ENCODE peak calls at places on chromosome 16, in four cellular contexts. One of them, this sample, is unnamed.

GRCh38 chr16:81817789-81818304 is 38.8 kb downstream of the PLCG2 start:
- DNase-seq in IMR-90: no peak
- DNase-seq in neuronal stem cell: no peak
- DNase-seq in SJSA1: no peak
- DNase-seq in this sample: no peak

GRCh38 chr16:50491516-50491915 is 56.7 kb upstream of the NKD1 start:
- DNase-seq in IMR-90: no peak
- DNase-seq in neuronal stem cell: no peak
- DNase-seq in SJSA1: no peak
- DNase-seq in this sample: no peak

GRCh38 chr16:19809121-19809635 is 75.5 kb downstream of the GPRC5B start:
- DNase-seq in IMR-90: peak; percentile 36
- DNase-seq in neuronal stem cell: no peak
- DNase-seq in SJSA1: peak; percentile 24
- DNase-seq in this sample: no peak

GRCh38 chr16:86575754-86576557 is 2.4 kb upstream of the FOXL1 start:
- DNase-seq in IMR-90: peak; percentile 97
- DNase-seq in neuronal stem cell: peak; percentile 89
- DNase-seq in SJSA1: no peak
- DNase-seq in this sample: peak; percentile 94

GRCh38 chr16:74726736-74727135 is 26.1 kb upstream of the MLKL start:
- DNase-seq in IMR-90: no peak
- DNase-seq in neuronal stem cell: no peak
- DNase-seq in SJSA1: no peak
- DNase-seq in this sample: peak; percentile 38

GRCh38 chr16:27795992-27796614 is 246.2 kb downstream of the KATNIP start:
- DNase-seq in IMR-90: peak; percentile 31
- DNase-seq in neuronal stem cell: peak; percentile 66
- DNase-seq in SJSA1: no peak
- DNase-seq in this sample: no peak

GRCh38 chr16:77310877-77311276 is 111.7 kb downstream of the SYCE1L start:
- DNase-seq in IMR-90: no peak
- DNase-seq in neuronal stem cell: no peak
- DNase-seq in SJSA1: no peak
- DNase-seq in this sample: no peak

GRCh38 chr16:23330161-23330560 is 28.1 kb downstream of the SCNN1B start:
- DNase-seq in IMR-90: no peak
- DNase-seq in neuronal stem cell: no peak
- DNase-seq in SJSA1: no peak
- DNase-seq in this sample: no peak

GRCh38 chr16:66695935-66696668 is 441 bp downstream of the CMTM4 start:
- DNase-seq in IMR-90: no peak
- DNase-seq in neuronal stem cell: peak; percentile 6
- DNase-seq in SJSA1: no peak
- DNase-seq in this sample: peak; percentile 52

GRCh38 chr16:24988593-24989338 is 26.4 kb downstream of the ARHGAP17 start:
- DNase-seq in IMR-90: peak; percentile 76
- DNase-seq in neuronal stem cell: no peak
- DNase-seq in SJSA1: no peak
- DNase-seq in this sample: peak; percentile 25

GRCh38 chr16:74034862-74035261 is 261.8 kb upstream of the PSMD7 start:
- DNase-seq in IMR-90: peak; percentile 11
- DNase-seq in neuronal stem cell: peak; percentile 36
- DNase-seq in SJSA1: no peak
- DNase-seq in this sample: peak; percentile 64

GRCh38 chr16:28264656-28265055 is 27.7 kb upstream of the SBK1 start:
- DNase-seq in IMR-90: peak; percentile 5
- DNase-seq in neuronal stem cell: no peak
- DNase-seq in SJSA1: no peak
- DNase-seq in this sample: peak; percentile 26

GRCh38 chr16:30394603-30395154 is 541 bp upstream of the ZNF48 start:
- DNase-seq in IMR-90: peak; percentile 50
- DNase-seq in neuronal stem cell: peak; percentile 68
- DNase-seq in SJSA1: no peak
- DNase-seq in this sample: no peak

GRCh38 chr16:82715833-82716232 is 89.1 kb downstream of the CDH13 start:
- DNase-seq in IMR-90: no peak
- DNase-seq in neuronal stem cell: no peak
- DNase-seq in SJSA1: no peak
- DNase-seq in this sample: no peak

GRCh38 chr16:81843243-81843582 is 64.1 kb downstream of the PLCG2 start:
- DNase-seq in IMR-90: no peak
- DNase-seq in neuronal stem cell: no peak
- DNase-seq in SJSA1: no peak
- DNase-seq in this sample: no peak

GRCh38 chr16:51337662-51338061 is 186.6 kb upstream of the SALL1 start:
- DNase-seq in IMR-90: no peak
- DNase-seq in neuronal stem cell: no peak
- DNase-seq in SJSA1: no peak
- DNase-seq in this sample: peak; percentile 16

DNA sequence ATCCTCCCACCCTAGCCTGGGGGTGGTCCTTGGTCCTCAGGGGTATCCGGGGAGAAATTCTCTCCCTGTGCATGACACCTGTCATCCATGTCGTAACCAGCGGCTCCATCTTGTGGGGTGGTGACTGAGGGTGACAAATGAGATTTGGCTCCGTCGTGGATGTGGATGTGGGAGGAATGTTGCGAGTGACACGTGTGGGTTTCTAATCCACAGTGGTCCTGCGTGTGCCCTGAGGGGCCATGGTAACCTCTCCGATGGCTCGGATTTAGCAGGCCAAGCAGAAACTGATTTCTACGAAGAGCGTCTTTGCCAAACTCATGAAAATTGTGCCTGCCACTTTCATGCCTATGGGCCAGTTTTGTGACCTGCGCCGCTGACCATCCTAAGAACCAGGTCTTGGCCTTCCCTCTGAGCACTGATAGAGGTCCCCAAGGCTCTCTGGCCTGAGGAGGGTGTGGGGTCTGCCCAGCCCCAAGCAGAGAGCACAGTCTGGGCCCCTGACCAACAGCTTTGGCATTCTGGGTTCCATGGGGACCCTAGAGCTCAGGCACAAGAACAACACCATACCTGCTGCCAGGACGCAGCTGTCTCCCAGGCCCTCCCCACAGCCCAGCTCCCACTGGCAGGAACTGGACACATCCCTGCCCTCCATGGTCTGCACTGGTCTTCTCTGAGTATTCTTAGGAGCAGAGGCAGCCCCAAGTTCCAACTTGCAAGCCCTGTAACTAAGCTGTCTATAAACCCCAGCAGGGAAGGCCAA is 79.0 kb downstream of the AMFR start:
- DNase-seq in IMR-90: no peak
- DNase-seq in neuronal stem cell: no peak
- DNase-seq in SJSA1: no peak
- DNase-seq in this sample: no peak
- H3K4me1 ChIP-seq in IMR-90: peaks cover 2% of the 10 kb centered on the region
- H3K4me1 ChIP-seq in neuronal stem cell: peaks cover 5% of the 10 kb centered on the region
- H3K4me1 ChIP-seq in SJSA1: peaks cover 8% of the 10 kb centered on the region
- H3K4me1 ChIP-seq in this sample: no peaks in the 10 kb centered on the region

GRCh38 chr16:1825864-1826690 is 548 bp downstream of the HAGH start:
- DNase-seq in IMR-90: peak; percentile 48
- DNase-seq in neuronal stem cell: no peak
- DNase-seq in SJSA1: no peak
- DNase-seq in this sample: no peak

GRCh38 chr16:1822801-1823200 is 3.8 kb downstream of the HAGH start:
- DNase-seq in IMR-90: no peak
- DNase-seq in neuronal stem cell: no peak
- DNase-seq in SJSA1: no peak
- DNase-seq in this sample: no peak

GRCh38 chr16:1823821-1824220 is 2.8 kb downstream of the HAGH start:
- DNase-seq in IMR-90: peak; percentile 59
- DNase-seq in neuronal stem cell: no peak
- DNase-seq in SJSA1: peak; percentile 70
- DNase-seq in this sample: no peak

GRCh38 chr16:1826691-1827573 is at the start of the genes FAHD1 and HAGH:
- DNase-seq in IMR-90: peak; percentile 94
- DNase-seq in neuronal stem cell: peak; percentile 95
- DNase-seq in SJSA1: peak; percentile 91
- DNase-seq in this sample: peak; percentile 93

GRCh38 chr16:1825381-1825863 is 1.2 kb downstream of the HAGH start:
- DNase-seq in IMR-90: no peak
- DNase-seq in neuronal stem cell: no peak
- DNase-seq in SJSA1: no peak
- DNase-seq in this sample: no peak
- H3K4me3 ChIP-seq in IMR-90: peak overlapping the region; percentile 73
- H3K4me3 ChIP-seq in neuronal stem cell: peak overlapping the region; percentile 97
- H3K4me3 ChIP-seq in SJSA1: peak overlapping the region; percentile 86
- H3K4me3 ChIP-seq in this sample: peak overlapping the region; percentile 29

GRCh38 chr16:69669577-69669976 is 56.8 kb downstream of the NQO1 start:
- DNase-seq in IMR-90: no peak
- DNase-seq in neuronal stem cell: no peak
- DNase-seq in SJSA1: no peak
- DNase-seq in this sample: no peak

GRCh38 chr16:69672315-69672997 is 53.9 kb downstream of the NQO1 start:
- DNase-seq in IMR-90: no peak
- DNase-seq in neuronal stem cell: no peak
- DNase-seq in SJSA1: no peak
- DNase-seq in this sample: no peak

DNA sequence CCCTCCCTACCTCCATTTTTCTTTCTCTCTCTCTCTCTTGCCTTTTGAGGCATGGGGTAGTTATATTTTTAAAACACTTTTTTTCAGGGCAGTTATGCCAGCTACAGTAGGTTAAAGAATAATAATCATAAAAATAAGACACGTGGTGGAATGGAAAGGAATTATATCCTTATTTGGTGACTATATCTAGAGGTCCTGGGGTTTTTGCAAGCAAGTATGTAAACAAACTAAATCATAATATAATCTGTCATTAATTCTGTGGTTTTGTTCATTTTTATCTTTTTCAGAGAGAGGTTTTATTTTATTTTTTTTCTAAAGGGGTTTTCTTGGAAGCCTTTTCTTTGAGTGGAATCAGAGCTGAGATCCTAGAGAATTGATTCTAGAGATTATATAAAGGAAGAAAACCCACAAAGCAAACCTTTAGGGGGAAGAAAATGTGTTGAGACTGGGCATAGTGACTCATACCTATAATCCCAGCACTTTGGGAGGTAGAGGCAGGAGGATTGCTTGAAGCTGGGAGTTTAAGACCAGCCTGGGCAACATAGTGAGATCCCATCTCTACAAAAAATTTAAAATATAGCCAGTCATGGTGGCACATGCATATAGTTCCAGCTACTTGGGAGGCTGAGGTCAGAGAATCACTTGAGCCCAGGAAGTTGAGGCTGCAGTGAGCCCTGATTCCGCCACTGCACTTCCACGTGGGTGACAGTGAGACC is 53.2 kb downstream of the NQO1 start:
- DNase-seq in IMR-90: peak; percentile 44
- DNase-seq in neuronal stem cell: no peak
- DNase-seq in SJSA1: no peak
- DNase-seq in this sample: no peak
- H3K27me3 ChIP-seq in IMR-90: no peaks in the 10 kb centered on the region
- H3K27me3 ChIP-seq in neuronal stem cell: no peaks in the 10 kb centered on the region
- H3K27me3 ChIP-seq in SJSA1: no peaks in the 10 kb centered on the region
- H3K27me3 ChIP-seq in this sample: no peaks in the 10 kb centered on the region

DNA sequence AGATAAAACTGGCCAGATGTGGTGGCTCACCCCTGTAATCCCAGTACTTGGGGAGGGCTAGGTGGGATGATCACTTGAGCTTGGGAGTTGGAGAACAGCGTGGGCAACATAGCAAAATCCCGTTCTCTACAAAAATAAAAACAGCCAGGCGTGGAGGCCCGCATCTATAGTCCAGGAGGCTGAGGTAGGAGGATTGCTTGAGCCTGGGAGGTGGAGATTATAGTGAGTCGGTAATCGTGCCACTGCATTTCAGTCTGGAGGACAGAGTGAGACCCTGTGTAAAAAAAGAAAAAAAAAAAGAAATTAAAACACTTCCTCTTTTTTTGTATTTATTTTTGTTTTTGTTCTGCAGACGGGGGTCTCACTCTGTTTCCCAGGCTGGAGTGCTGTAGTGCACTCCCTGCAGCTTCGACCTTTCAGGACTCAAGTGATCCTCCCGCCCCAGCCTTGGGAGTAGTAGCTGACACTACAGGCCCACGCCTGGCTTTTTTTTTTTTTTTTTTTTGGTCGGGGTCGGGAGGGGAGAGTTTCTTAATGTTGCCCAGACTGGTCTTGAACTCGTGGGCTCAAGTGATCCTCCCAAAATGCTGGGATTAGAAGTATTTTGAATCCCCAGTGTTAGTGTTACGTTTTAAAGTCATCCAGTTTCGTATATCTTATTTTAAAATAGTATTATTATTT is 1.5 kb downstream of the IST1 start:
- DNase-seq in IMR-90: no peak
- DNase-seq in neuronal stem cell: no peak
- DNase-seq in SJSA1: no peak
- DNase-seq in this sample: no peak
- H3K4me1 ChIP-seq in IMR-90: peaks cover 2% of the 10 kb centered on the region
- H3K4me1 ChIP-seq in neuronal stem cell: no peaks in the 10 kb centered on the region
- H3K4me1 ChIP-seq in SJSA1: peaks cover 4% of the 10 kb centered on the region
- H3K4me1 ChIP-seq in this sample: peaks cover 7% of the 10 kb centered on the region

GRCh38 chr16:56664506-56664905 is 3.4 kb downstream of the MT1G start:
- DNase-seq in IMR-90: no peak
- DNase-seq in neuronal stem cell: no peak
- DNase-seq in SJSA1: no peak
- DNase-seq in this sample: no peak

GRCh38 chr16:56670640-56670934 is 973 bp downstream of the MT1H start:
- DNase-seq in IMR-90: no peak
- DNase-seq in neuronal stem cell: no peak
- DNase-seq in SJSA1: no peak
- DNase-seq in this sample: no peak

GRCh38 chr16:56669840-56670639 is 426 bp downstream of the MT1H start:
- DNase-seq in IMR-90: no peak
- DNase-seq in neuronal stem cell: no peak
- DNase-seq in SJSA1: no peak
- DNase-seq in this sample: no peak

GRCh38 chr16:56669005-56669839 is at the start of gene MT1H:
- DNase-seq in IMR-90: no peak
- DNase-seq in neuronal stem cell: no peak
- DNase-seq in SJSA1: no peak
- DNase-seq in this sample: no peak

GRCh38 chr16:56667581-56668571 is at the start of gene MT1G:
- DNase-seq in IMR-90: no peak
- DNase-seq in neuronal stem cell: no peak
- DNase-seq in SJSA1: no peak
- DNase-seq in this sample: no peak
- H3K4me3 ChIP-seq in IMR-90: no peak within 1 kb of the TSS
- H3K4me3 ChIP-seq in neuronal stem cell: no peak within 1 kb of the TSS
- H3K4me3 ChIP-seq in SJSA1: no peak within 1 kb of the TSS
- H3K4me3 ChIP-seq in this sample: no peak within 1 kb of the TSS

GRCh38 chr16:1987198-1987597 is 2.6 kb upstream of the SYNGR3 start:
- DNase-seq in IMR-90: no peak
- DNase-seq in neuronal stem cell: no peak
- DNase-seq in SJSA1: no peak
- DNase-seq in this sample: no peak
- H3K27me3 ChIP-seq in IMR-90: peaks cover 23% of the 10 kb centered on the region
- H3K27me3 ChIP-seq in neuronal stem cell: peaks cover 40% of the 10 kb centered on the region
- H3K27me3 ChIP-seq in SJSA1: peaks cover 17% of the 10 kb centered on the region
- H3K27me3 ChIP-seq in this sample: no peaks in the 10 kb centered on the region

DNA sequence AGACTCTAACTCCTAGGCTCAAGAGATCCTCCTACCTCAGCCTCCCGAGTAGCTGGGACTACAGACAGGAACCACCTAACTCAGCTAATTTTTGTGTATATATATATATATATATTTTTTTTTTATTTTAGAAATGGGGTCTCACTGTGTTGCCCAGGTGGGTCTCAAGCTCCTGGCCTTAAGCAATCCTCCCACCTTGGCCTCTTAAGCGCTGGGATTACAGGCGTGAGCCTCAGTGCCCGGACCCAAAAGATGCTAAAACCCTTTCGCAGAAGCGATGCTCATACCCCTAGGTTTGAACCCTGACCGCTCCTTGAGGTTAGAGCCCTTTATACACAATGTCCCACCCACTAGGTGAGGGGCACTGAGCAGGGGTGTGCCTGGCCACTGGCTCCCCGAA is 2.2 kb upstream of the CLDN9 start:
- DNase-seq in IMR-90: no peak
- DNase-seq in neuronal stem cell: no peak
- DNase-seq in SJSA1: no peak
- DNase-seq in this sample: no peak
- H3K4me1 ChIP-seq in IMR-90: peaks cover 3% of the 10 kb centered on the region
- H3K4me1 ChIP-seq in neuronal stem cell: peaks cover 19% of the 10 kb centered on the region
- H3K4me1 ChIP-seq in SJSA1: no peaks in the 10 kb centered on the region
- H3K4me1 ChIP-seq in this sample: peaks cover 15% of the 10 kb centered on the region